ENCODE peak calls at places on chromosomes 11 and 22, in ten cellular contexts. G is right atrium auricular region; C is activated CD8-positive, alpha-beta T cell treated with anti-CD3 and anti-CD28 coated beads for 36 hours; W is AG09319; O is NCI-H510A treated with DMSO at 0.1 percent for 48 hours; L is substantia nigra; R is HS-5; X is progenitor cell of endocrine pancreas; J is fibroblast of mammary gland; N is stimulated activated CD4-positive, alpha-beta T cell treated with anti-CD3 and anti-CD28 coated beads, Interleukin-2, amount 100 ng/mL, for 4 hours. D is an unnamed sample.

GRCh38 chr11:1054143-1055108 is 17.9 kb upstream of the MUC6 start:
- DNase-seq in R (no peak), J (peak), N (no peak), O (no peak), W (peak), X (no peak), G (no peak), L (no peak), C (no peak), D (peak)

GRCh38 chr11:124748481-124749338 is 3.3 kb downstream of the VSIG2 start:
- DNase-seq in O (no peak), R (peak), W (no peak), C (no peak), J (peak), G (no peak), N (no peak), X (no peak), L (no peak), D (no peak)

GRCh38 chr11:47271961-47272661 is 2.2 kb downstream of the MADD start:
- DNase-seq in N (no peak), X (no peak), O (peak), W (no peak), C (peak), J (no peak), R (no peak), G (no peak), L (peak), D (peak)

GRCh38 chr11:83521647-83522596 is 235.8 kb upstream of the CCDC90B start:
- DNase-seq in J (peak), G (no peak), C (no peak), N (no peak), W (peak), L (no peak), X (no peak), O (peak), R (no peak), D (peak)

GRCh38 chr22:41280065-41280464 is 5.9 kb downstream of the RANGAP1 start:
- DNase-seq in O (no peak), J (no peak), X (no peak), G (no peak), R (no peak), N (no peak), W (no peak), C (no peak), L (no peak), D (no peak)

GRCh38 chr22:29581799-29582198 is 886 bp upstream of the NIPSNAP1 start:
- DNase-seq in G (no peak), C (no peak), O (peak), R (no peak), W (no peak), N (no peak), L (no peak), J (no peak), X (no peak), D (no peak)

GRCh38 chr11:58900479-58901420 is 38.5 kb upstream of the GLYATL1 start:
- DNase-seq in C (peak), X (peak), L (peak), G (peak), J (peak), N (no peak), R (no peak), W (peak), O (no peak), D (peak)

GRCh38 chr11:12284321-12285050 is 92.9 kb upstream of the PARVA start:
- DNase-seq in W (peak), J (peak), L (no peak), C (no peak), X (no peak), O (no peak), G (peak), N (no peak), R (no peak), D (no peak)

GRCh38 chr11:20565236-20565635 is 34.2 kb upstream of the SLC6A5 start:
- DNase-seq in J (no peak), G (no peak), C (no peak), R (no peak), W (no peak), X (no peak), L (no peak), N (no peak), O (no peak), D (no peak)

GRCh38 chr11:10622957-10623787 is 54.7 kb upstream of the LYVE1 start:
- DNase-seq in C (no peak), L (peak), G (no peak), N (no peak), W (no peak), R (no peak), O (no peak), J (no peak), X (no peak), D (no peak)

GRCh38 chr11:68142441-68143309 is 21.5 kb upstream of the CHKA start:
- DNase-seq in G (no peak), W (no peak), X (no peak), N (no peak), R (no peak), J (no peak), L (no peak), C (no peak), O (no peak), D (no peak)

GRCh38 chr11:86068138-86068861 is 584 bp downstream of the PICALM start:
- DNase-seq in N (no peak), X (peak), C (peak), O (peak), G (no peak), R (no peak), W (no peak), J (peak), L (peak), D (peak)

GRCh38 chr11:76987203-76987602 is 47.0 kb upstream of the B3GNT6 start:
- DNase-seq in X (no peak), W (no peak), R (no peak), N (no peak), L (no peak), O (no peak), C (no peak), G (no peak), J (no peak), D (no peak)

GRCh38 chr11:94132152-94132558 is 3.5 kb downstream of the PANX1 start:
- DNase-seq in G (peak), O (no peak), X (no peak), N (no peak), R (peak), W (peak), J (peak), C (no peak), L (no peak), D (peak)

GRCh38 chr22:23245045-23245798 is 64.9 kb downstream of the BCR start:
- DNase-seq in J (peak), G (no peak), C (peak), L (no peak), W (no peak), O (no peak), N (no peak), X (no peak), R (no peak), D (no peak)

GRCh38 chr11:1111545-1112212 is 37.0 kb downstream of the MUC2 start:
- DNase-seq in R (no peak), O (no peak), X (no peak), J (no peak), C (no peak), G (no peak), N (no peak), W (no peak), L (no peak), D (no peak)

GRCh38 chr11:12187399-12187798 is 77.0 kb downstream of the MICAL2 start:
- DNase-seq in L (no peak), R (no peak), J (no peak), N (no peak), X (no peak), W (no peak), C (peak), O (no peak), G (no peak), D (no peak)

GRCh38 chr11:76765863-76766350 is 17.2 kb upstream of the TSKU start:
- DNase-seq in O (no peak), W (no peak), C (no peak), X (no peak), G (no peak), N (no peak), R (no peak), L (no peak), J (no peak), D (no peak)

GRCh38 chr22:49303061-49303735 is 524.5 kb downstream of the BRD1 start:
- DNase-seq in N (no peak), L (no peak), C (no peak), R (no peak), O (no peak), J (no peak), W (no peak), X (peak), G (peak), D (no peak)

GRCh38 chr22:43308451-43309235 is 34.5 kb downstream of the SCUBE1 start:
- DNase-seq in O (peak), X (no peak), C (no peak), G (no peak), N (no peak), L (no peak), W (no peak), R (no peak), J (no peak), D (no peak)

GRCh38 chr11:129611661-129612566 is 203.7 kb upstream of the TMEM45B start:
- DNase-seq in X (peak), N (no peak), O (no peak), C (no peak), J (no peak), G (no peak), W (no peak), R (no peak), L (no peak), D (peak)

GRCh38 chr11:119691020-119691666 is 37.9 kb downstream of the NECTIN1 start:
- DNase-seq in J (no peak), O (no peak), C (peak), L (no peak), X (no peak), W (no peak), R (no peak), N (no peak), G (no peak), D (no peak)

GRCh38 chr11:68345776-68346728 is 33.7 kb downstream of the LRP5 start:
- DNase-seq in J (no peak), R (no peak), O (no peak), G (peak), L (no peak), W (no peak), N (no peak), C (no peak), X (no peak), D (peak)

GRCh38 chr11:1373536-1374214 is 16.1 kb upstream of the BRSK2 start:
- DNase-seq in C (no peak), L (no peak), R (no peak), W (no peak), O (no peak), N (no peak), X (no peak), G (no peak), J (no peak), D (no peak)

GRCh38 chr11:55497068-55497467 is 57.2 kb upstream of the OR4C15 start:
- DNase-seq in O (no peak), G (no peak), X (no peak), W (no peak), C (no peak), R (no peak), L (no peak), N (no peak), J (no peak), D (no peak)

GRCh38 chr11:10556590-10556989 is 11.9 kb downstream of the LYVE1 start:
- DNase-seq in O (no peak), X (no peak), G (no peak), J (no peak), C (no peak), W (no peak), L (no peak), N (no peak), R (no peak), D (no peak)

D was measured in left kidney.